ENCODE peak calls at places on chromosomes 16 and 17, in seven cellular contexts. R, N, W, L, D, X and O are unnamed samples.

GRCh38 chr17:29005936-29006438 is at the start of gene SEZ6:
- DNase-seq in R (no peak), N (peak; percentile 71), W (peak; percentile 89), L (peak; percentile 88), D (peak; percentile 55), X (peak; percentile 44), O (peak; percentile 91)

GRCh38 chr17:57086069-57086930 is 1.3 kb downstream of the AKAP1 start:
- DNase-seq in R (no peak), N (peak; percentile 85), W (peak; percentile 79), L (peak; percentile 52), D (peak; percentile 15), X (peak; percentile 50), O (no peak)

GRCh38 chr16:25343976-25344375 is 86.3 kb upstream of the ZKSCAN2 start:
- DNase-seq in R (no peak), N (no peak), W (no peak), L (no peak), D (no peak), X (no peak), O (no peak)

GRCh38 chr16:28168991-28169554 is 42.7 kb downstream of the XPO6 start:
- DNase-seq in R (no peak), N (no peak), W (no peak), L (no peak), D (peak; percentile 83), X (no peak), O (no peak)

GRCh38 chr17:37089998-37090397 is 141.2 kb downstream of the AATF start:
- DNase-seq in R (no peak), N (peak; percentile 28), W (no peak), L (no peak), D (peak; percentile 57), X (no peak), O (no peak)

GRCh38 chr17:47830396-47830907 is 889 bp downstream of the MRPL10 start:
- DNase-seq in R (no peak), N (peak; percentile 34), W (no peak), L (no peak), D (no peak), X (no peak), O (no peak)

GRCh38 chr17:1267471-1267947 is 2.7 kb upstream of the BHLHA9 start:
- DNase-seq in R (peak; percentile 11), N (peak; percentile 22), W (no peak), L (no peak), D (no peak), X (no peak), O (peak; percentile 46)

GRCh38 chr17:50149425-50150353 is 788 bp downstream of the PPP1R9B start:
- DNase-seq in R (no peak), N (peak; percentile 68), W (peak; percentile 86), L (peak; percentile 53), D (peak; percentile 63), X (peak; percentile 86), O (peak; percentile 39)

GRCh38 chr16:71428883-71429282 is 13.0 kb downstream of the TLE7 start:
- DNase-seq in R (no peak), N (no peak), W (no peak), L (no peak), D (no peak), X (no peak), O (no peak)

GRCh38 chr16:30112197-30113030 is 923 bp downstream of the GDPD3 start:
- DNase-seq in R (no peak), N (peak; percentile 81), W (peak; percentile 87), L (peak; percentile 56), D (peak; percentile 31), X (peak; percentile 78), O (peak; percentile 82)

GRCh38 chr17:6323626-6324356 is 111.1 kb downstream of the AIPL1 start:
- DNase-seq in R (no peak), N (no peak), W (no peak), L (no peak), D (no peak), X (no peak), O (no peak)

GRCh38 chr17:73228748-73229236 is 32.9 kb downstream of the CPSF4L start:
- DNase-seq in R (peak; percentile 38), N (peak; percentile 68), W (peak; percentile 59), L (peak; percentile 58), D (no peak), X (no peak), O (peak; percentile 72)

GRCh38 chr17:8630227-8630801 is at the start of gene MYH10:
- DNase-seq in R (no peak), N (peak; percentile 17), W (peak; percentile 38), L (no peak), D (no peak), X (peak; percentile 18), O (no peak)

GRCh38 chr17:7043544-7044268 is at the start of gene SLC16A11:
- DNase-seq in R (no peak), N (peak; percentile 43), W (peak; percentile 78), L (peak; percentile 42), D (peak; percentile 30), X (no peak), O (peak; percentile 81)

GRCh38 chr16:86946396-86946795 is 368.0 kb downstream of the FOXL1 start:
- DNase-seq in R (no peak), N (no peak), W (no peak), L (no peak), D (no peak), X (no peak), O (no peak)

GRCh38 chr16:84728853-84729424 is 29.1 kb downstream of the USP10 start:
- DNase-seq in R (no peak), N (no peak), W (no peak), L (no peak), D (no peak), X (no peak), O (no peak)

GRCh38 chr16:84724619-84725307 is 25.0 kb downstream of the USP10 start:
- DNase-seq in R (no peak), N (no peak), W (no peak), L (no peak), D (no peak), X (peak; percentile 53), O (no peak)

GRCh38 chr16:84726079-84726669 is 26.4 kb downstream of the USP10 start:
- DNase-seq in R (peak; percentile 62), N (peak; percentile 98), W (peak; percentile 95), L (peak; percentile 86), D (peak; percentile 70), X (peak; percentile 84), O (peak; percentile 92)

GRCh38 chr16:84725481-84726078 is 25.8 kb downstream of the USP10 start:
- DNase-seq in R (no peak), N (no peak), W (no peak), L (no peak), D (no peak), X (no peak), O (no peak)

DNA sequence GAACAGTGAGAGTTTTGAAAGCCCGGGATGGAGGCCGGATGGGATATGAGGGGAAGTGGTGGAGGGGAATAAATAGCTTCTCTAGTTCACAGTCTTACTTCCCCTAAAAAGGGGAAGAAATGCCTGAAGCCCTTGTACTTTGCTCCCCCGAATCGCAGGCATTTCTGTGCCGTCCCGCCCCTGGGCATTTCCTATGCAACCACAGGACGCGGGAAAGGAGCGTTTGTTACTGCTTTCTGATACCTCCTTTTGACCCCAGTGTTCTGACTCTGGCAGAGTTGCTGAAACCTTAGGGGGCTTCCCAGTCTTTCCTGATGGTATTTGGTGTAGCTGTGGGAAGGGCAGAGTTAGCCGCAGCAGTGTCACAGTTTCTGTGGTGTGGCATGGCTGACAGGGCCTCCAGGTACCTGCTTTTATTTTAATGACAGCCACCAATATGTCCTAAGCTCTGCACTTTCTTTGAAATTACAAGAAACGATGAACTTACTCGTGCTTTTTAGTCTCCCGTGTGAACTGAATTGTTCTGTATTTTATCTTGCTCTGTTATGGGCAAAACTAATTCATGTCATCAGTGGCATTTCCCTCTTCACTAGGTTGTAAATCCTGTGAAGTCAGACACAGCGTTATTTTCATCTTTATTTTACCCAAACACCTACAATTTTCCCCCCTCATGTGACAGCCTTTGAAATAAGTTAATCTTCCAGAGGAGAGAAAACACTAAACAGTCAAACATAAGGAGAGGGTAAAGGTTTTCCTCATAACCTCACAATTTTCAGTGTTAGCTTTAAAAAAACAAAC is 27.1 kb downstream of the USP10 start:
- DNase-seq in R (no peak), N (peak; percentile 51), W (no peak), L (no peak), D (no peak), X (peak; percentile 54), O (peak; percentile 63)
- H3K4me1 ChIP-seq in R (peaks cover 39% of the 10 kb centered on the region), N (peaks cover 50% of the 10 kb centered on the region), W (peaks cover 57% of the 10 kb centered on the region), L (peaks cover 57% of the 10 kb centered on the region), D (peaks cover 26% of the 10 kb centered on the region), X (peaks cover 84% of the 10 kb centered on the region), O (peaks cover 5% of the 10 kb centered on the region)

GRCh38 chr16:89341274-89341673 is 123.8 kb downstream of the ZNF778 start:
- DNase-seq in R (no peak), N (no peak), W (no peak), L (no peak), D (no peak), X (no peak), O (no peak)

GRCh38 chr16:89335803-89336485 is 118.4 kb downstream of the ZNF778 start:
- DNase-seq in R (no peak), N (no peak), W (no peak), L (no peak), D (no peak), X (peak; percentile 31), O (no peak)

GRCh38 chr16:89338863-89339262 is 121.4 kb downstream of the ZNF778 start:
- DNase-seq in R (no peak), N (no peak), W (peak; percentile 70), L (no peak), D (no peak), X (no peak), O (no peak)

GRCh38 chr16:89334988-89335802 is 117.7 kb downstream of the ZNF778 start:
- DNase-seq in R (no peak), N (no peak), W (no peak), L (no peak), D (no peak), X (no peak), O (no peak)

DNA sequence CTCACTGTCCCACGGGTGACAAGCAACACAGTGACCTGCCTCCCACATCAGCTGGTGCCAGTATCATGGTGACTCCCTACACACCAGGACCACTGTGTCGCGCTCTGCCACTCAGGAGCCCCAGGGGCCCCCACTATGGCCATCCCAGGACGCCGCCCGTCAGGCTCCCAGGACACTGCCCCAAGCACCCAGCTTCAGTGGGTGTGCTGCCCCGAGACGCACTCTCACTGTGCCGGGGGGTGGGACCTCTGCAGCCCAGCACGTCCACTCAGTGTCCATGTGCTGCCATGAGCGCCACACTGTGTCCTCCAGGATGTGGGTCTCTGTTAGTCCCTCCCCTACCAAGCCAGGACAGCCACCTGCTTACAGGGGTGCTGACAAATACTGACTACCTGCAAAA is 120.5 kb downstream of the ZNF778 start:
- DNase-seq in R (no peak), N (no peak), W (no peak), L (no peak), D (no peak), X (no peak), O (no peak)
- H3K4me1 ChIP-seq in R (peaks cover 54% of the 10 kb centered on the region), N (peaks cover 18% of the 10 kb centered on the region), W (peaks cover 14% of the 10 kb centered on the region), L (peaks cover 52% of the 10 kb centered on the region), D (peaks cover 48% of the 10 kb centered on the region), X (peaks cover 59% of the 10 kb centered on the region), O (peaks cover 23% of the 10 kb centered on the region)

DNA sequence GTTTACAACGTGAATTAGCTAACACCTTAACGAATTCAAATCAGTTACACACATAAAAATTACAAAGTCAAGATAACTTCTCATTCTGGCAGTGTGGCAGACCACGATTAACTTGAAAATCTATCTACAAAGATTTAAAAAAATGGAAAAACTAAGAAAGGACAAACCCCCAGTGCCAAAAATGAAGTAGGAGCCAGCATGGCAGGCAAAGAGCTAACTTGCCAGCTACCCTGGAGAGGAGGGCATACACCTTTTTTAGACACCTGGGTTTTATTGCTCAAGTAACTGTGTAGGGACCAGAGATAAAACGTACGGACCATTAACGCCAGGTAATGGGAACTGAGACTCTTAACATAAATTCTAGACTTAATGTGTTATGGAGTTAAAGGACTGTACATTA is 2.5 kb downstream of the TAF15 start:
- DNase-seq in R (no peak), N (no peak), W (no peak), L (no peak), D (no peak), X (no peak), O (no peak)
- H3K4me1 ChIP-seq in R (peaks cover 81% of the 10 kb centered on the region), N (peaks cover 17% of the 10 kb centered on the region), W (peaks cover 14% of the 10 kb centered on the region), L (peaks cover 37% of the 10 kb centered on the region), D (peaks cover 42% of the 10 kb centered on the region), X (peaks cover 34% of the 10 kb centered on the region), O (no peaks in the 10 kb centered on the region)

GRCh38 chr16:11624645-11625607 is 38.2 kb upstream of the LITAF start:
- DNase-seq in R (no peak), N (no peak), W (no peak), L (no peak), D (no peak), X (no peak), O (no peak)
- H3K4me1 ChIP-seq in R (peaks cover 12% of the 10 kb centered on the region), N (peaks cover 3% of the 10 kb centered on the region), W (peaks cover 14% of the 10 kb centered on the region), L (no peaks in the 10 kb centered on the region), D (peaks cover 68% of the 10 kb centered on the region), X (peaks cover 93% of the 10 kb centered on the region), O (no peaks in the 10 kb centered on the region)